ENCODE peak calls at places on chromosomes 1 and 21, in nine cellular contexts. H is sigmoid colon; D is SW 1271; Z is NCI-H2107; V is heart left ventricle; C is tibial artery; K is HTR-8/SVneo; X is choroid plexus epithelial cell; A is stimulated activated CD8-positive, alpha-beta memory T cell treated with anti-CD3 and anti-CD28 coated beads, Interleukin-15, amount 100 ng/mL, for 48 hours. Y is an unnamed sample.

GRCh38 chr1:245155186-245156040 is 628 bp downstream of the KIF26B start:
- DNase-seq in H (no peak), D (peak; percentile 70), Z (no peak), V (no peak), C (no peak), K (no peak), X (peak; percentile 35), A (no peak), Y (peak; percentile 65)

GRCh38 chr1:175095978-175096611 is 28.5 kb downstream of the TNN start:
- DNase-seq in H (no peak), D (no peak), Z (no peak), V (no peak), C (no peak), K (no peak), X (no peak), A (no peak), Y (no peak)

GRCh38 chr1:54804471-54805132 is 3.5 kb upstream of the TTC22 start:
- DNase-seq in H (peak; percentile 22), D (no peak), Z (no peak), V (no peak), C (no peak), K (no peak), X (peak; percentile 28), A (peak; percentile 29), Y (no peak)

GRCh38 chr1:61142726-61143500 is 60.6 kb downstream of the NFIA start:
- DNase-seq in H (no peak), D (no peak), Z (no peak), V (no peak), C (no peak), K (no peak), X (no peak), A (no peak), Y (no peak)

GRCh38 chr1:171480035-171480434 is 5.3 kb upstream of the PRRC2C start:
- DNase-seq in H (no peak), D (no peak), Z (no peak), V (no peak), C (no peak), K (no peak), X (no peak), A (no peak), Y (no peak)

GRCh38 chr1:30242178-30242577 is 481.2 kb downstream of the MATN1 start:
- DNase-seq in H (peak; percentile 4), D (no peak), Z (no peak), V (no peak), C (no peak), K (no peak), X (no peak), A (no peak), Y (no peak)

GRCh38 chr1:41416552-41417334 is 55.5 kb downstream of the FOXO6 start:
- DNase-seq in H (peak; percentile 79), D (peak; percentile 49), Z (peak; percentile 50), V (peak; percentile 62), C (no peak), K (peak; percentile 83), X (peak; percentile 78), A (peak; percentile 21), Y (peak; percentile 68)

GRCh38 chr1:3174487-3175247 is 105.7 kb downstream of the PRDM16 start:
- DNase-seq in H (peak; percentile 81), D (no peak), Z (no peak), V (peak; percentile 86), C (peak; percentile 87), K (no peak), X (peak; percentile 50), A (no peak), Y (no peak)

GRCh38 chr1:180530501-180530900 is 28.1 kb upstream of the ACBD6 start:
- DNase-seq in H (no peak), D (peak; percentile 3), Z (no peak), V (no peak), C (no peak), K (peak; percentile 50), X (peak; percentile 94), A (no peak), Y (no peak)

GRCh38 chr21:14120091-14120734 is 90.5 kb downstream of the LIPI start:
- DNase-seq in H (no peak), D (peak; percentile 6), Z (peak; percentile 4), V (no peak), C (no peak), K (no peak), X (peak; percentile 43), A (peak; percentile 17), Y (no peak)

GRCh38 chr1:94792876-94793605 is 27.1 kb upstream of the SLC44A3 start:
- DNase-seq in H (peak; percentile 71), D (no peak), Z (no peak), V (no peak), C (peak; percentile 55), K (no peak), X (peak; percentile 81), A (no peak), Y (peak; percentile 27)

GRCh38 chr1:17498214-17498613 is 41.3 kb upstream of the ARHGEF10L start:
- DNase-seq in H (no peak), D (no peak), Z (no peak), V (no peak), C (no peak), K (no peak), X (no peak), A (no peak), Y (no peak)

GRCh38 chr1:24415334-24415909 is at the start of gene NIPAL3:
- DNase-seq in H (peak; percentile 99), D (peak; percentile 95), Z (peak; percentile 99), V (peak; percentile 99), C (peak; percentile 95), K (peak; percentile 90), X (peak; percentile 100), A (peak; percentile 95), Y (peak; percentile 98)

GRCh38 chr21:14554948-14555347 is 8.8 kb upstream of the SAMSN1 start:
- DNase-seq in H (no peak), D (no peak), Z (no peak), V (no peak), C (no peak), K (no peak), X (peak; percentile 59), A (no peak), Y (no peak)

GRCh38 chr21:46060596-46061061 is 37.3 kb upstream of the COL6A2 start:
- DNase-seq in H (peak; percentile 95), D (no peak), Z (no peak), V (peak; percentile 84), C (peak; percentile 92), K (peak; percentile 72), X (peak; percentile 98), A (peak; percentile 63), Y (no peak)

GRCh38 chr1:86362807-86363206 is 33.3 kb downstream of the ODF2L start:
- DNase-seq in H (no peak), D (no peak), Z (no peak), V (no peak), C (no peak), K (no peak), X (no peak), A (no peak), Y (no peak)

GRCh38 chr1:232629250-232630046 is 485 bp downstream of the SIPA1L2 start:
- DNase-seq in H (peak; percentile 72), D (no peak), Z (no peak), V (peak; percentile 65), C (peak; percentile 38), K (no peak), X (peak; percentile 11), A (no peak), Y (peak; percentile 27)

GRCh38 chr1:10045480-10046355 is 13.0 kb downstream of the UBE4B start:
- DNase-seq in H (peak; percentile 85), D (no peak), Z (no peak), V (no peak), C (no peak), K (no peak), X (peak; percentile 90), A (no peak), Y (no peak)

GRCh38 chr1:62356257-62356835 is 37.1 kb upstream of the KANK4 start:
- DNase-seq in H (no peak), D (peak; percentile 3), Z (peak; percentile 28), V (no peak), C (no peak), K (peak; percentile 84), X (peak; percentile 84), A (no peak), Y (no peak)

GRCh38 chr21:34367320-34367935 is 3.6 kb downstream of the KCNE2 start:
- DNase-seq in H (peak; percentile 69), D (peak; percentile 68), Z (peak; percentile 72), V (no peak), C (peak; percentile 58), K (peak; percentile 66), X (peak; percentile 86), A (peak; percentile 8), Y (peak; percentile 46)

GRCh38 chr1:67738401-67738800 is 53.4 kb downstream of the GADD45A start:
- DNase-seq in H (no peak), D (no peak), Z (no peak), V (no peak), C (no peak), K (no peak), X (no peak), A (no peak), Y (no peak)

GRCh38 chr1:941588-942383 is 17.3 kb downstream of the NOC2L start:
- DNase-seq in H (peak; percentile 88), D (peak; percentile 20), Z (no peak), V (peak; percentile 81), C (peak; percentile 71), K (no peak), X (peak; percentile 95), A (no peak), Y (peak; percentile 90)

GRCh38 chr1:119673171-119673940 is 25.3 kb upstream of the ZNF697 start:
- DNase-seq in H (no peak), D (no peak), Z (no peak), V (no peak), C (no peak), K (no peak), X (peak; percentile 51), A (no peak), Y (no peak)

GRCh38 chr1:147804942-147805723 is 44.7 kb upstream of the GJA5 start:
- DNase-seq in H (no peak), D (no peak), Z (no peak), V (no peak), C (no peak), K (no peak), X (no peak), A (no peak), Y (no peak)

GRCh38 chr1:84348240-84348555 is 46.7 kb downstream of the SAMD13 start:
- DNase-seq in H (no peak), D (no peak), Z (no peak), V (no peak), C (no peak), K (no peak), X (peak; percentile 69), A (no peak), Y (peak; percentile 62)

GRCh38 chr1:121444096-121444495 is 259.3 kb downstream of the SRGAP2C start:
- DNase-seq in H (no peak), D (no peak), Z (no peak), V (no peak), C (no peak), K (no peak), X (no peak), A (no peak), Y (no peak)

GRCh38 chr1:200364121-200364759 is 45.6 kb downstream of the ZNF281 start:
- DNase-seq in H (no peak), D (no peak), Z (no peak), V (no peak), C (no peak), K (no peak), X (peak; percentile 68), A (no peak), Y (no peak)

GRCh38 chr1:115437146-115437639 is 99.1 kb upstream of the NGF start:
- DNase-seq in H (no peak), D (no peak), Z (peak; percentile 60), V (no peak), C (no peak), K (no peak), X (no peak), A (no peak), Y (peak; percentile 86)

GRCh38 chr1:209335090-209335692 is 248.3 kb upstream of the CAMK1G start:
- DNase-seq in H (no peak), D (peak; percentile 3), Z (no peak), V (no peak), C (no peak), K (peak; percentile 37), X (peak; percentile 48), A (no peak), Y (no peak)

GRCh38 chr1:67570473-67571143 is 114.4 kb upstream of the GADD45A start:
- DNase-seq in H (no peak), D (peak; percentile 79), Z (no peak), V (no peak), C (no peak), K (peak; percentile 78), X (peak; percentile 91), A (no peak), Y (no peak)

GRCh38 chr1:100443739-100444571 is 91.6 kb downstream of the CDC14A start:
- DNase-seq in H (peak; percentile 66), D (peak; percentile 52), Z (no peak), V (no peak), C (no peak), K (peak; percentile 22), X (peak; percentile 67), A (no peak), Y (no peak)

Y was measured in NCI-H2227 treated with DMSO at 0.1 percent for 48 hours.